ENCODE peak calls at places on chromosomes 7 and 10, in seven cellular contexts. V, N, P, O, X, S and B are unnamed samples.
A peak's percentile ranks its signal among the peaks of the same experiment; 100 is the strongest.

GRCh38 chr10:53314856-53315255 is 542.3 kb upstream of the MBL2 start:
- DNase-seq in N (peak; percentile 90), P (no peak), S (no peak), X (peak; percentile 58), O (no peak), V (no peak), B (no peak)

GRCh38 chr7:149053386-149053785 is 25.1 kb upstream of the PDIA4 start:
- DNase-seq in S (no peak), X (no peak), N (no peak), V (no peak), P (no peak), O (no peak), B (no peak)

GRCh38 chr10:26810435-26811026 is 50.2 kb downstream of the ABI1 start:
- DNase-seq in X (no peak), V (no peak), S (no peak), O (no peak), N (no peak), P (no peak), B (no peak)

GRCh38 chr7:106062006-106062405 is 50.1 kb downstream of the SYPL1 start:
- DNase-seq in P (no peak), N (no peak), V (no peak), O (no peak), S (no peak), X (no peak), B (no peak)

GRCh38 chr7:131219277-131220041 is 108.2 kb upstream of the MKLN1 start:
- DNase-seq in X (no peak), O (no peak), P (peak; percentile 59), N (peak; percentile 30), V (no peak), S (no peak), B (no peak)

GRCh38 chr10:13349776-13350274 is 1.7 kb upstream of the SEPHS1 start:
- DNase-seq in S (peak; percentile 18), X (peak; percentile 34), N (peak; percentile 69), O (no peak), P (peak; percentile 69), V (no peak), B (no peak)

GRCh38 chr7:1532456-1533254 is 2.2 kb downstream of the MAFK start:
- DNase-seq in N (peak; percentile 86), S (peak; percentile 54), X (peak; percentile 97), P (peak; percentile 90), O (peak; percentile 37), V (peak; percentile 24), B (peak; percentile 89)

GRCh38 chr10:89476676-89477075 is 58.7 kb downstream of the SLC16A12 start:
- DNase-seq in X (peak; percentile 79), N (peak; percentile 43), P (peak; percentile 56), O (no peak), V (no peak), S (no peak), B (no peak)

GRCh38 chr10:48491422-48492139 is 113.3 kb downstream of the ARHGAP22 start:
- DNase-seq in X (no peak), N (no peak), O (no peak), P (no peak), S (no peak), V (no peak), B (no peak)

GRCh38 chr10:128859738-128860386 is 607.2 kb upstream of the MGMT start:
- DNase-seq in V (peak; percentile 39), O (no peak), N (peak; percentile 55), S (peak; percentile 2), X (no peak), P (no peak), B (no peak)

GRCh38 chr7:149716007-149716931 is 57.1 kb downstream of the ZNF467 start:
- DNase-seq in V (no peak), X (no peak), O (no peak), N (no peak), S (no peak), P (no peak), B (peak; percentile 44)

GRCh38 chr10:97849101-97849490 is 547 bp upstream of the GOLGA7B start:
- DNase-seq in X (no peak), N (no peak), S (peak; percentile 9), O (no peak), V (no peak), P (peak; percentile 56), B (no peak)

GRCh38 chr7:132317856-132318255 is 258.4 kb downstream of the PLXNA4 start:
- DNase-seq in O (no peak), S (no peak), V (no peak), P (no peak), N (no peak), X (no peak), B (no peak)

DNA sequence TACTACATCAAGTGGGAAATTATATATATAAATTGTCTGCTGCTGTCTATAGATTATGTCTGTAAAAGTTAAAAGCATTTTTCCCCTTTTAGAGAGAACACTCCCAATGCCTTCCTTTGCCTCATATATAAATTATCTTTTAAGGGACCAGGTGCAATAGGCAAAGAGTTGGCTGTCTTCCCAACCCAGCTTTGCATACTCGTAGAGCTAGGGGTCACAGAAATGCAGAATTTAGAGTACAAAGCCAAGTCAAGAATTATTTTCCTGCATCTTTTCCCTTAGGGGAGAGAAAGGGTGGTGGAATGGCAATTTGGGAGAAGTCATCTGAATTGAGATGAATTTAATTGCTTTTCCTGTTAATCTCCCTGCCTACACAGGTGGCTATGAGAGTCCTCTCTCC is 80.1 kb upstream of the SKAP2 start:
- DNase-seq in V (no peak), N (no peak), S (no peak), O (no peak), P (no peak), X (no peak), B (no peak)
- H3K4me3 ChIP-seq in V (no peak overlapping the region), N (no peak overlapping the region), S (no peak overlapping the region), O (no peak overlapping the region), P (no peak overlapping the region), X (no peak overlapping the region), B (no peak overlapping the region)

GRCh38 chr10:93604145-93604544 is 3.1 kb upstream of the RBP4 start:
- DNase-seq in P (no peak), V (no peak), S (no peak), O (no peak), X (no peak), N (no peak), B (no peak)
- H3K27me3 ChIP-seq in P (peaks cover 38% of the 10 kb centered on the region), V (peaks cover 40% of the 10 kb centered on the region), S (peaks cover 11% of the 10 kb centered on the region), O (peaks cover 7% of the 10 kb centered on the region), X (no peaks in the 10 kb centered on the region), N (peaks cover 67% of the 10 kb centered on the region), B (peaks cover 21% of the 10 kb centered on the region)

GRCh38 chr7:157586426-157586955 is 249.7 kb downstream of the DNAJB6 start:
- DNase-seq in P (no peak), O (no peak), N (no peak), X (no peak), S (no peak), V (no peak), B (no peak)

GRCh38 chr7:157587051-157587450 is 250.2 kb downstream of the DNAJB6 start:
- DNase-seq in P (no peak), V (no peak), S (no peak), O (no peak), X (no peak), N (no peak), B (no peak)

GRCh38 chr7:157588271-157588589 is 251.4 kb downstream of the DNAJB6 start:
- DNase-seq in O (no peak), N (no peak), V (no peak), X (no peak), P (no peak), S (no peak), B (no peak)

GRCh38 chr7:157589680-157590079 is 252.9 kb downstream of the DNAJB6 start:
- DNase-seq in X (no peak), N (no peak), O (no peak), S (no peak), P (no peak), V (no peak), B (no peak)

DNA sequence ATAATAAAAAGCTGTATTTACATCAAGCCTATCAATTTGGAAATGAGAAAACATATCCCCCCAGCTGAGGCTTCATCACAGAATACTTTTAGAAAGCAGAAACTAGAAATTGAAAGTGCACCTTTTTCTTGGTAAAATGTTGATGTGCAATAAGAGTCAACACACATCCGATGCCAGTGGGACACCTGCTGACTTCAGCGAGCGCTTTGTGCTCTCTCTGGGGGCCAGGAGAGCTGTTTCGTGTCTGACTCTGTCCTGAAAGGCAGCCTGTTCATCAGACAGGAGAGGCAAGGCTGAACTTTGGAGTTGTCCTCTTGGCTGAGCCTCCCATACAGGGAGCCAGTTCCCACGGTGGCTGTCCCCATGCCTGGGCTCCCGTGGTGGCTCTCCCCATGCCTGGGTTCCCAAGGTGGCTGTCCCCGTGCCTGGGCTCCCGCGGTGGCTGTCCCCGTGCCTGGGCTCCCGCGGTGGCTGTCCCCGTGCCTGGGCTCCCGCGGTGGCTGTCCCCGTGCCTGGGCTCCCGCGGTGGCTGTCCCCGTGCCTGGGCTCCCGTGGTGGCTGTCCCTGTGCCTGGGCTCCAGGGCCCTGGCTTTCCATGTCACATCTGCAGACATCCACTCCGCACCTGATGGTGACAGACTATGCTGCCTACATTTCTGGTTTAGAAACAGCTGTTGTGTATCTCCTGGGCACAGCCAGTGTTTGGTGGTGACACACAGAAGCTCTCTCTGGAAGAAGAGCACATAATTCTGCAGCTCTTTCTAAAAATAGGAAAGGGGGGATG is 250.9 kb downstream of the DNAJB6 start:
- DNase-seq in P (no peak), S (no peak), O (no peak), V (no peak), N (no peak), X (no peak), B (no peak)
- H3K9me3 ChIP-seq in P (no peaks in the 10 kb centered on the region), S (no peaks in the 10 kb centered on the region), O (no peaks in the 10 kb centered on the region), V (no peaks in the 10 kb centered on the region), N (no peaks in the 10 kb centered on the region), X (no peaks in the 10 kb centered on the region), B (no peaks in the 10 kb centered on the region)

GRCh38 chr7:135160098-135160857 is 10.2 kb downstream of the CYREN start:
- DNase-seq in S (no peak), V (no peak), O (no peak), N (peak; percentile 64), P (no peak), X (peak; percentile 44), B (no peak)

GRCh38 chr7:135159359-135160087 is 11.0 kb downstream of the CYREN start:
- DNase-seq in N (no peak), S (no peak), P (no peak), V (no peak), X (no peak), O (no peak), B (no peak)

GRCh38 chr7:135162382-135163001 is 8.0 kb downstream of the CYREN start:
- DNase-seq in V (no peak), S (no peak), N (no peak), O (no peak), P (no peak), X (no peak), B (no peak)

GRCh38 chr7:135161669-135162068 is 8.8 kb downstream of the CYREN start:
- DNase-seq in N (no peak), V (no peak), O (no peak), X (no peak), S (no peak), P (no peak), B (no peak)

DNA sequence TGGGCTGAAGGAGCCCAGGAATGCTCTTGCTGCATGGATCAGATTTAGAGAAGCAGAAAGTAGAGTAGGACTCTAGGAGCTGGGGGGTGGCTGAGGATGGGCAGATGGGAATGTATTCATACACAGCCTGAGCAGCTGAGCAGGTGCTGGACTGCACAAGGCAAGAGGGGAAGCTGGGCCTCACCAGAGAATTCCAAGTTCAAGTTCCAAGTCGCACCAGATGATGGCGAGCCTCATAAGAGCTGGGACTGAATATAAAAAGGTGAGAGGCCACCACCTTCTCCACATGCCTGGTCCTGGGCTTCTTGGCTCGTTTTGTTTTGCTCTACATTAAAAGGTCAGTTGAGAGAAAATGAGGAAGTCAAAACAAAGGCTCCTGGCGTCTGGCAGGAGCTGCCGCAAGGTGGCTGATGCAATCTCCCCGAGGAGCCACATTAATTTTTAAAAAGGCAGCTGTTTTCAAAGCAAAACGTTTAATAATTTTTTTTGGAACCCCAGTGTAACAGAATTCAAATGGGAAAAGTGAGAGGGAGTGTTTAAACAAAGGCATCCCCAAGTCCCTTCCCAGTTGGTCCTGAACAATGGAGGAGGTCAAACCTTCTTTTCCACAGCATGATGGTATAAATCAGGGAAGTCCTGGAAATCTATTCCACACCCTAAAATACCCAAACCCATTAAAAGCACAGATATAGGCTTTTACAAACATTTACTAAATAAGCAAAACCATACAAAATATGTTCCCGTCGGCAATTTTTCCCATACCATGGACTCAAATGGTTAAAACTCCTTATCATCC is 9.5 kb downstream of the CYREN start:
- DNase-seq in S (no peak), V (no peak), N (peak; percentile 41), X (no peak), P (no peak), O (no peak), B (no peak)
- H3K4me3 ChIP-seq in S (no peak overlapping the region), V (no peak overlapping the region), N (no peak overlapping the region), X (no peak overlapping the region), P (no peak overlapping the region), O (no peak overlapping the region), B (no peak overlapping the region)